ENCODE peak calls at places on chromosomes 7 and 10, in eight cellular contexts. G is endothelial cell, Q is GM10248, Z is AG04449, R is AG09309, E is omental fat pad, S is mammary epithelial cell, L is psoas muscle. I is an unnamed sample.

GRCh38 chr7:101650579-101651081 is 21.5 kb upstream of the MYL10 start:
- DNase-seq in L (no peak), G (no peak), E (no peak), S (no peak), R (no peak), Z (no peak), Q (no peak), I (no peak)

GRCh38 chr7:50838675-50839377 is 56.1 kb upstream of the GRB10 start:
- DNase-seq in S (no peak), E (no peak), Z (peak), Q (no peak), L (peak), R (peak), G (no peak), I (no peak)

GRCh38 chr10:33509231-33509871 is 174.9 kb upstream of the NRP1 start:
- DNase-seq in S (peak), Q (peak), R (no peak), G (peak), L (peak), Z (no peak), E (no peak), I (peak)

GRCh38 chr10:95388539-95388938 is 97.7 kb upstream of the PDLIM1 start:
- DNase-seq in Z (no peak), G (no peak), R (no peak), E (no peak), Q (no peak), S (no peak), L (no peak), I (no peak)

GRCh38 chr10:30437039-30437781 is 3.2 kb downstream of the MAP3K8 start:
- DNase-seq in Q (no peak), Z (no peak), G (no peak), L (no peak), E (no peak), R (no peak), S (no peak), I (peak)

GRCh38 chr7:92873776-92874175 is 37.4 kb upstream of the CDK6 start:
- DNase-seq in Z (no peak), L (no peak), G (no peak), Q (no peak), R (no peak), E (no peak), S (no peak), I (no peak)

GRCh38 chr10:32956365-32957197 is 1.4 kb downstream of the ITGB1 start:
- DNase-seq in E (no peak), S (peak), L (no peak), Q (no peak), R (no peak), Z (no peak), G (no peak), I (no peak)

GRCh38 chr7:101315336-101315735 is 6.3 kb downstream of the IFT22 start:
- DNase-seq in Q (peak), R (no peak), E (no peak), S (no peak), Z (no peak), L (no peak), G (peak), I (peak)

GRCh38 chr7:2225336-2225735 is 7.4 kb downstream of the MAD1L1 start:
- DNase-seq in Z (no peak), L (no peak), S (peak), E (no peak), Q (no peak), G (no peak), R (no peak), I (no peak)

GRCh38 chr7:138396251-138397070 is 63.6 kb upstream of the TRIM24 start:
- DNase-seq in Q (peak), L (no peak), R (no peak), E (no peak), G (no peak), Z (no peak), S (no peak), I (no peak)

GRCh38 chr10:44956176-44956575 is 3.4 kb upstream of the RASSF4 start:
- DNase-seq in R (no peak), L (no peak), E (no peak), G (no peak), Q (no peak), Z (no peak), S (no peak), I (no peak)

GRCh38 chr7:26097837-26098668 is 53.9 kb upstream of the NFE2L3 start:
- DNase-seq in G (no peak), R (no peak), L (no peak), Z (no peak), E (no peak), S (no peak), Q (no peak), I (peak)

GRCh38 chr10:4241724-4242345 is 456.8 kb upstream of the KLF6 start:
- DNase-seq in Q (no peak), R (peak), Z (peak), L (no peak), G (peak), S (peak), E (no peak), I (no peak)

GRCh38 chr7:36742911-36743775 is 18.8 kb upstream of the AOAH start:
- DNase-seq in Q (no peak), G (no peak), S (no peak), L (no peak), E (no peak), Z (no peak), R (no peak), I (no peak)

GRCh38 chr7:130896898-130897514 is 163.0 kb upstream of the KLF14 start:
- DNase-seq in S (no peak), G (peak), Z (no peak), E (no peak), R (no peak), L (peak), Q (peak), I (peak)
- TF ChIP-seq CTCF in S (peak), G (peak), Z (peak), E (no peak), R (peak), L (peak), Q (peak), I (peak)

DNA sequence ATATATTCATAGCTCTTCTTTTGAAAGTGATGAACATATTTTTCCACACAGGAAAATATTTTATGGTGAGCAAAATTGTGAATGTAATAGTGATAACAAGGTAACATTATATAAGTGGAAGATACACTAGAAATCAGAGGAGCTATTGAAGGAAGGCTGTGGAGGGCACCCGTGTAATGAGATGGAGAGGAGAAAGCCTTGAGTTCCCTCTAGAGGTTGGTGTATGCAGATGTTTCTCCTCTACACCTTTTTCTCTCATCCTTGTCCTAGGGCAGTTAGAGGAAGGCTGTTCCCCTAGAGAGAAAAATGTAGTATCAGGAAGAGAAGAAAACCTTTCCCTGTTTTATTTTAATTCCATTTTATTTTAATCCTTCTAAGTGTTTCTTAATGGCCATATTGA is 54.6 kb upstream of the NRG3 start:
- DNase-seq in E (no peak), S (no peak), G (no peak), R (no peak), Q (no peak), L (no peak), Z (no peak), I (no peak)
- TF ChIP-seq CTCF in E (no peak), S (no peak), G (no peak), R (no peak), Q (no peak), L (no peak), Z (no peak), I (peak)

DNA sequence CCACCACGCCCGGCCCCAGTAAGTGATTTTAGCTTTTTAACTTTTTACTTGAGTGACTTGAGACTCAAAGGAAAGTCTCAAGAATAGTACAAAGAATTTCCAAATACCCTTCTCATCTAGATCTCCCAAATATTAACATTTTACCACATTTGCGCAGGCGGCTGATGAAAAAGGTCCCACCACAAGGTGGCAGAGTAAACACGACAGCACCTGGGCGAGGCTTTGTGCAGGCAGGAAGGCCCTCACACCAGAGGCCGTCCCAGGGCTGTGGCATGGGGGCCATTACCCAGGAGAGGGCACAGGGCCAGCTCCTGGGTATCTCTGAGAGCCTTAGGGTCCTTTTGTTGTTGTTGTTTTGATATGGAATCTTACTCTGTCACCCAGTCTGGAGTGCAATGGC is 50.0 kb upstream of the WIPI2 start:
- DNase-seq in G (peak), L (no peak), E (no peak), S (no peak), Q (peak), R (no peak), Z (no peak), I (peak)
- TF ChIP-seq CTCF in G (peak), L (no peak), E (no peak), S (peak), Q (peak), R (peak), Z (peak), I (no peak)

DNA sequence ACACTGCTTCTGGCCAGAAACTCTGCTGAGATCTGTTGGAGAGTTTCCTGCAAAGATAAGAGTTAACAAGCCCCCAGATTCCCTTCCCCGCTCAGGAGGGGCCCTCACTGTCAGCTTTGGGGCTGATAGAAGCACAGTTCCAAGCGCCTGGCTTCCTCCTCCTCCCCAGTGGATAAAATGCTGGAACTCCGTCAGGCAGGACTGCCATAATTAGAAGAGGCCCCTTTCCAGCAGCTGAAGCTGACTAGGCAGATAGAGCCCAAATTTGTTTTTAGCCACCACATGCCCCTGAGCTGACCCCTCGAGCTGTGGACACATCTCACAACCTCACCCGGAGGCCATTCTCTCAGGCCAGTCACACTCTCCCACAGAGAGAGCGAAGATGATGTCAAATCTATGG is 89.4 kb downstream of the TBXAS1 start:
- DNase-seq in S (no peak), Z (no peak), R (no peak), G (no peak), L (peak), E (no peak), Q (no peak), I (no peak)
- TF ChIP-seq CTCF in S (no peak), Z (no peak), R (no peak), G (no peak), L (no peak), E (no peak), Q (no peak), I (no peak)

GRCh38 chr7:142012825-142013506 is 17.3 kb downstream of the MGAM start:
- DNase-seq in R (no peak), E (no peak), G (no peak), Z (no peak), Q (no peak), L (no peak), S (peak), I (peak)
- TF ChIP-seq CTCF in R (no peak), E (no peak), G (no peak), Z (no peak), Q (no peak), L (no peak), S (peak), I (no peak)

I was measured in activated CD8-positive, alpha-beta T cell treated with anti-CD3 and anti-CD28 coated beads for 36 hours.